ENCODE peak calls at places on chromosomes 16 and 17, in eight cellular contexts. Z, K, E, S, R, F, U and V are unnamed samples.

GRCh38 chr17:10447035-10447931 is 22.1 kb downstream of the MYH4 start:
- DNase-seq in K (no peak), R (no peak), Z (no peak), F (peak), U (no peak), S (no peak), E (no peak), V (no peak)

GRCh38 chr17:39236383-39236927 is 10.7 kb upstream of the STAC2 start:
- DNase-seq in Z (no peak), K (no peak), R (no peak), S (no peak), F (no peak), U (no peak), E (no peak), V (no peak)

GRCh38 chr17:15918661-15919259 is 26.2 kb upstream of the ADORA2B start:
- DNase-seq in Z (no peak), F (peak), U (no peak), R (no peak), S (no peak), E (no peak), K (no peak), V (no peak)

GRCh38 chr16:50542703-50543102 is 5.5 kb upstream of the NKD1 start:
- DNase-seq in E (no peak), U (no peak), K (no peak), F (no peak), R (no peak), S (no peak), Z (no peak), V (no peak)

GRCh38 chr17:67421869-67422273 is 44.8 kb downstream of the PITPNC1 start:
- DNase-seq in U (no peak), E (no peak), R (no peak), F (no peak), Z (no peak), S (no peak), K (no peak), V (peak)

GRCh38 chr17:59501690-59502089 is 63.7 kb upstream of the DHX40 start:
- DNase-seq in E (no peak), R (no peak), F (no peak), Z (no peak), S (no peak), U (no peak), K (no peak), V (no peak)

GRCh38 chr16:70250748-70251650 is 741 bp downstream of the EXOSC6 start:
- DNase-seq in S (no peak), K (no peak), F (peak), Z (no peak), E (peak), U (peak), R (no peak), V (peak)

GRCh38 chr16:88941051-88941932 is 35.7 kb downstream of the CBFA2T3 start:
- DNase-seq in S (no peak), E (peak), Z (no peak), K (no peak), R (no peak), U (no peak), F (peak), V (no peak)

GRCh38 chr16:57444711-57445110 is 2.5 kb downstream of the CIAPIN1 start:
- DNase-seq in R (no peak), S (no peak), U (no peak), F (no peak), E (no peak), K (no peak), Z (no peak), V (no peak)

GRCh38 chr16:61677776-61678175 is 358.5 kb downstream of the CDH8 start:
- DNase-seq in F (no peak), K (no peak), S (no peak), E (no peak), Z (no peak), U (no peak), R (no peak), V (no peak)

GRCh38 chr17:12536021-12536420 is 129.7 kb upstream of the MYOCD start:
- DNase-seq in Z (no peak), U (no peak), F (no peak), R (no peak), K (no peak), E (no peak), S (no peak), V (no peak)

GRCh38 chr17:66964930-66965800 is 658 bp downstream of the CACNG4 start:
- DNase-seq in Z (no peak), R (no peak), U (peak), K (no peak), E (peak), S (no peak), F (peak), V (no peak)

GRCh38 chr16:27980076-27980775 is 83.3 kb downstream of the GSG1L start:
- DNase-seq in F (no peak), E (no peak), K (no peak), Z (no peak), R (peak), U (no peak), S (no peak), V (no peak)

GRCh38 chr17:37417852-37418251 is 11.2 kb downstream of the TADA2A start:
- DNase-seq in S (no peak), F (no peak), U (no peak), K (no peak), R (no peak), Z (no peak), E (no peak), V (no peak)

GRCh38 chr17:44688675-44689491 is 693 bp downstream of the CCDC43 start:
- DNase-seq in S (no peak), K (peak), F (no peak), R (no peak), Z (no peak), E (no peak), U (no peak), V (no peak)

GRCh38 chr16:50173318-50173717 is 20.2 kb downstream of the TENT4B start:
- DNase-seq in K (no peak), E (no peak), F (no peak), S (no peak), R (no peak), Z (no peak), U (no peak), V (no peak)

GRCh38 chr16:56614549-56614991 is 6.2 kb downstream of the MT2A start:
- DNase-seq in R (no peak), Z (no peak), K (no peak), F (no peak), U (no peak), S (no peak), E (no peak), V (no peak)

GRCh38 chr17:45578516-45579455 is 88.3 kb upstream of the PLEKHM1 start:
- DNase-seq in Z (no peak), S (no peak), R (no peak), U (no peak), K (no peak), E (no peak), F (no peak), V (no peak)

GRCh38 chr17:17060001-17060929 is 18.0 kb downstream of the MPRIP start:
- DNase-seq in U (no peak), E (no peak), S (no peak), K (no peak), F (no peak), R (no peak), Z (no peak), V (no peak)

GRCh38 chr16:56789360-56789759 is 59.4 kb downstream of the NUP93 start:
- DNase-seq in E (no peak), U (peak), K (no peak), Z (no peak), S (no peak), R (no peak), F (peak), V (peak)

GRCh38 chr16:80606221-80606766 is 65.5 kb downstream of the DYNLRB2 start:
- DNase-seq in K (no peak), Z (no peak), E (no peak), S (no peak), R (no peak), U (no peak), F (no peak), V (no peak)

GRCh38 chr17:4004517-4005295 is 40.5 kb upstream of the ATP2A3 start:
- DNase-seq in Z (no peak), K (no peak), S (no peak), E (peak), U (peak), F (peak), R (no peak), V (peak)

GRCh38 chr16:86874141-86874540 is 295.8 kb downstream of the FOXL1 start:
- DNase-seq in E (no peak), F (no peak), U (peak), Z (no peak), S (no peak), K (no peak), R (no peak), V (no peak)

GRCh38 chr17:70558821-70559220 is 389.5 kb downstream of the KCNJ2 start:
- DNase-seq in Z (no peak), R (no peak), K (no peak), E (no peak), F (no peak), U (no peak), S (no peak), V (no peak)

GRCh38 chr17:42537156-42537805 is 1.2 kb downstream of the NAGLU start:
- DNase-seq in Z (no peak), S (no peak), K (no peak), F (no peak), E (no peak), U (no peak), R (no peak), V (no peak)

GRCh38 chr16:15553313-15554088 is 89.5 kb downstream of the MARF1 start:
- DNase-seq in F (no peak), E (no peak), U (no peak), Z (no peak), S (no peak), R (no peak), K (no peak), V (no peak)

GRCh38 chr16:18782697-18783429 is 7.3 kb downstream of the RPS15A start:
- DNase-seq in S (no peak), K (no peak), F (no peak), Z (no peak), U (no peak), E (no peak), R (no peak), V (no peak)

GRCh38 chr16:1706386-1707192 is 594 bp downstream of the MAPK8IP3 start:
- DNase-seq in E (peak), U (peak), K (no peak), R (no peak), F (no peak), S (no peak), Z (no peak), V (no peak)